ENCODE peak calls at places on chromosomes 2 and 18, in seven cellular contexts. V is GM23338, K is coronary artery, Y is choroid plexus epithelial cell, L is foreskin fibroblast, I is dorsolateral prefrontal cortex, S is fibroblast of villous mesenchyme. R is an unnamed sample.

GRCh38 chr2:144267209-144267608 is 252.7 kb downstream of the ZEB2 start:
- DNase-seq in V (no peak), K (no peak), Y (no peak), L (no peak), I (no peak), S (no peak), R (no peak)

GRCh38 chr2:79982445-79982844 is 322.1 kb downstream of the LRRTM1 start:
- DNase-seq in V (peak), K (no peak), Y (no peak), L (no peak), I (peak), S (no peak), R (no peak)

GRCh38 chr2:181393472-181393871 is 63.7 kb upstream of the ITGA4 start:
- DNase-seq in V (no peak), K (no peak), Y (peak), L (peak), I (no peak), S (peak), R (peak)

GRCh38 chr18:21314721-21315120 is 72.7 kb downstream of the GREB1L start:
- DNase-seq in V (no peak), K (no peak), Y (no peak), L (no peak), I (no peak), S (peak), R (no peak)

GRCh38 chr2:60351802-60352201 is 201.7 kb downstream of the BCL11A start:
- DNase-seq in V (no peak), K (no peak), Y (no peak), L (no peak), I (no peak), S (no peak), R (no peak)

GRCh38 chr2:26541401-26542193 is 63.7 kb upstream of the OTOF start:
- DNase-seq in V (no peak), K (no peak), Y (no peak), L (no peak), I (no peak), S (no peak), R (no peak)

GRCh38 chr18:55085557-55086285 is 126.5 kb upstream of the CCDC68 start:
- DNase-seq in V (no peak), K (no peak), Y (no peak), L (no peak), I (no peak), S (no peak), R (no peak)

GRCh38 chr2:225041871-225042799 is at the start of gene DOCK10:
- DNase-seq in V (peak), K (no peak), Y (peak), L (peak), I (peak), S (peak), R (peak)

GRCh38 chr2:231452799-231453508 is 11.3 kb downstream of the NCL start:
- DNase-seq in V (peak), K (no peak), Y (peak), L (peak), I (no peak), S (no peak), R (peak)

GRCh38 chr18:58996131-58996632 is 131.5 kb downstream of the ZNF532 start:
- DNase-seq in V (no peak), K (no peak), Y (peak), L (peak), I (no peak), S (peak), R (peak)

GRCh38 chr18:79580481-79581171 is 99.0 kb upstream of the CTDP1 start:
- DNase-seq in V (no peak), K (peak), Y (no peak), L (no peak), I (no peak), S (no peak), R (no peak)

GRCh38 chr2:142980246-142981068 is 103.0 kb downstream of the KYNU start:
- DNase-seq in V (peak), K (no peak), Y (peak), L (peak), I (no peak), S (peak), R (peak)

GRCh38 chr2:216694201-216694825 is 1.0 kb downstream of the IGFBP5 start:
- DNase-seq in V (peak), K (peak), Y (peak), L (peak), I (peak), S (peak), R (peak)

GRCh38 chr18:55396267-55396905 is 191.6 kb downstream of the TCF4 start:
- DNase-seq in V (no peak), K (no peak), Y (no peak), L (no peak), I (no peak), S (peak), R (no peak)

GRCh38 chr2:191866675-191867506 is 20.0 kb upstream of the CAVIN2 start:
- DNase-seq in V (no peak), K (no peak), Y (peak), L (peak), I (no peak), S (peak), R (peak)

GRCh38 chr2:205957452-205958154 is 128.4 kb downstream of the INO80D start:
- DNase-seq in V (peak), K (no peak), Y (no peak), L (no peak), I (no peak), S (no peak), R (no peak)

GRCh38 chr2:42752299-42752698 is 11.6 kb downstream of the OXER1 start:
- DNase-seq in V (no peak), K (no peak), Y (no peak), L (no peak), I (no peak), S (no peak), R (no peak)

GRCh38 chr2:105391058-105391627 is 7.7 kb downstream of the FHL2 start:
- DNase-seq in V (no peak), K (peak), Y (peak), L (peak), I (no peak), S (peak), R (peak)

GRCh38 chr2:119405151-119405550 is 26.5 kb upstream of the TMEM37 start:
- DNase-seq in V (no peak), K (no peak), Y (no peak), L (no peak), I (no peak), S (no peak), R (no peak)

GRCh38 chr2:203750669-203751068 is 44.2 kb downstream of the CD28 start:
- DNase-seq in V (no peak), K (no peak), Y (no peak), L (no peak), I (no peak), S (no peak), R (no peak)

GRCh38 chr2:220277445-220277960 is 650.1 kb downstream of the SLC4A3 start:
- DNase-seq in V (no peak), K (peak), Y (peak), L (peak), I (no peak), S (peak), R (peak)

GRCh38 chr2:10523406-10524189 is 75.5 kb upstream of the ODC1 start:
- DNase-seq in V (no peak), K (peak), Y (no peak), L (no peak), I (no peak), S (no peak), R (no peak)

GRCh38 chr2:102313025-102313424 is 1.7 kb downstream of the IL1RL1 start:
- DNase-seq in V (no peak), K (no peak), Y (peak), L (peak), I (no peak), S (peak), R (peak)

GRCh38 chr2:240465268-240465764 is 29.9 kb downstream of the GPC1 start:
- DNase-seq in V (no peak), K (no peak), Y (no peak), L (no peak), I (peak), S (no peak), R (no peak)

GRCh38 chr2:226411727-226412360 is 387.8 kb downstream of the IRS1 start:
- DNase-seq in V (no peak), K (no peak), Y (peak), L (peak), I (no peak), S (no peak), R (no peak)

GRCh38 chr2:211468217-211468616 is 911.8 kb downstream of the CPS1 start:
- DNase-seq in V (no peak), K (no peak), Y (no peak), L (no peak), I (no peak), S (no peak), R (no peak)

GRCh38 chr2:65420712-65421431 is 11.5 kb downstream of the SPRED2 start:
- DNase-seq in V (peak), K (no peak), Y (peak), L (peak), I (no peak), S (peak), R (peak)

GRCh38 chr2:12350821-12351220 is 365.9 kb upstream of the TRIB2 start:
- DNase-seq in V (no peak), K (no peak), Y (no peak), L (peak), I (no peak), S (no peak), R (no peak)

GRCh38 chr2:62306751-62307468 is 111.0 kb downstream of the B3GNT2 start:
- DNase-seq in V (no peak), K (no peak), Y (peak), L (no peak), I (no peak), S (peak), R (peak)

DNA sequence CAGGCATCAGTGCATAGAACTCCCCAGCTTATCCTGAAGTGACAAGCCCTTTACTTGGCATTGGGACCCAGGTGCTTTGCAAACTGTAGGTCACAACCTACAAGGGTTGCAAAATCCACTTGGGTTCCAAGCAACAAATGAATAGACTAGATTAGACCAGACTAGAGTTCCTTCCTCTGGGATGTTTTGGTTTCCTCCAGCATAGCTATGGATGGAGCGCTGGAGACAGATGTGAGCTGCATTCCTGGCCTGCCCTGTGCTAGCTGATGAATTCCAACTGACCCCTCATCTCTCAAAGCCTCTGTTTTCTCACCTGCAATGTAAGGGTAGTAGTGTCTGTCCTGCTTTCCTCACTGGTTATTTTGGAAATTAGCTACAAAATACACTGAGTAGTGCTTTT is 86.2 kb downstream of the NPAS2 start:
- DNase-seq in V (no peak), K (no peak), Y (no peak), L (no peak), I (no peak), S (no peak), R (no peak)
- H3K4me3 ChIP-seq in V (no peak), K (no peak), Y (no peak), L (no peak), I (no peak), S (no peak), R (no peak)

DNA sequence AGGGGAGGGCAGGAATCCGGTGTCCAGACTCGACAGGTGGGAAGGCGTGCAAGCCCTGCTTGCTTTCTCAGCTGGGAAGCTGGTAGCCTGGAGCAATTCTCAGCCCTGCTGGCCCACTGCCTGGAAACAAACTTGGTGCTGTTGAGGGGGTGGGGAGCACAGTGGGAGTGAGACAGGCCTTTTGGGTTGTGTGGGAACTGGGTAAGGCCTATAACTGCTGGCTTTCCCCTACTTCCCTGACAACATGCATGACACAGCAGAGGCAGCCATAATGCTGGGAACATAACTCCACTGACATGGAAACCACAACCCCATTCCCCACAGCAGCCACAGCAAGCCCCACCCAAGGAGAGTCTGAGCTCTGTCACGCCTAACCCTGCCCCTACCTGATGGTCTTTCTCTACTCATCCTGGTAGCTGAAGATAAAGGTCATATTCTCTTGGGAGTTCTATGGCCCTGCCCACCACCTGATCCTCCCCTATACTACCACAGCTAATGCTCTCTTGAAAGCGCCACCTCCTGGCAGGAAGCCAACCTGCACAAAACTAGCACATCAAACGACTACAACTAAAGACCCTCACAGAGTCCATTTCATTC is 122.9 kb upstream of the ACVR1C start:
- DNase-seq in V (peak), K (no peak), Y (peak), L (no peak), I (no peak), S (peak), R (no peak)
- TF ChIP-seq CTCF in V (peak), K (no peak), Y (peak), L (no peak), I (no peak), S (no peak), R (no peak)

GRCh38 chr18:73688851-73689659 is 458.6 kb downstream of the FBXO15 start:
- DNase-seq in V (peak), K (no peak), Y (peak), L (peak), I (no peak), S (peak), R (peak)

GRCh38 chr18:73688161-73688560 is 459.5 kb downstream of the FBXO15 start:
- DNase-seq in V (no peak), K (no peak), Y (no peak), L (no peak), I (no peak), S (no peak), R (no peak)

GRCh38 chr18:73691624-73692023 is 456.0 kb downstream of the FBXO15 start:
- DNase-seq in V (no peak), K (no peak), Y (no peak), L (no peak), I (no peak), S (no peak), R (no peak)

GRCh38 chr18:73691118-73691517 is 456.5 kb downstream of the FBXO15 start:
- DNase-seq in V (no peak), K (no peak), Y (peak), L (peak), I (no peak), S (peak), R (peak)

GRCh38 chr18:73690222-73690621 is 457.4 kb downstream of the FBXO15 start:
- DNase-seq in V (peak), K (no peak), Y (no peak), L (no peak), I (no peak), S (no peak), R (no peak)
- H3K4me3 ChIP-seq in V (no peak), K (no peak), Y (no peak), L (peak), I (no peak), S (no peak), R (no peak)

DNA sequence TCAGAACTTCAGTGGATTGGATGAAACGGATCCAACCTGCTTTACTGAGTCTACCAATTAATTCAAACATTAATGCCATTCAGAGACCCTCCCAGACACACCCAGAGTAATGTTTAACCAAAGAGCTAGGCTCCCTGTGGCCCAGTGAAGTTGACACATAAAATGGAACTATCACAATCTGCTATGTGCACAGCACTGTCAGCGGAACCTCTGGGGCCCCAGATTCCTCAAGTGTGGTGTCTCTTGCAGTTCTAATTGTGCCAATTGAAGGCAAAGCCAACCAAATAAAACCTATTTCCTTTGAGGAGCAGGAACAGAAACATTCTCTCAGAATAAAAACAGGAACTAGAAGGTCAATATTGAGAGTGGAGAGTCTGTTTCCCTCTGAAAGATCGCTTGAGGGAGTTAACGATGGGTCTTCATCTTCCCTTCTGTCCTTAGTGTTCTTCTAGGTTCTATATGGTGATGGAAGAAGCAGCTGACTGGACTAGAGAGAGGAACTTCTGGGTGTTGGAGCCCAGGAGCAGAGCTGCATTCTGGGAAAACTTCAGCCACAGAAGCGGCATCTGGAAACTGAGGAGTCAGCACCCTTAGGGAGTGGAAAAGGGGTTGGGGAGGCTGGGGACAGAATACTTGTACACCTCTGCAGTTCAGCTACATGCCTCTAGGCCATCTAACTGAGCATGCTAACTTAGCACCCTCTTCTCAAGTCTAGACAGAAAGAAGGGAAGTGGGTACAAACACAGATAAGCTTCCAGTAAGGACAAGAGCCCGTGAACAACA is 174.4 kb upstream of the FBXO11 start:
- DNase-seq in V (peak), K (no peak), Y (no peak), L (no peak), I (no peak), S (no peak), R (no peak)
- TF ChIP-seq CTCF in V (no peak), K (no peak), Y (no peak), L (no peak), I (no peak), S (no peak), R (no peak)

DNA sequence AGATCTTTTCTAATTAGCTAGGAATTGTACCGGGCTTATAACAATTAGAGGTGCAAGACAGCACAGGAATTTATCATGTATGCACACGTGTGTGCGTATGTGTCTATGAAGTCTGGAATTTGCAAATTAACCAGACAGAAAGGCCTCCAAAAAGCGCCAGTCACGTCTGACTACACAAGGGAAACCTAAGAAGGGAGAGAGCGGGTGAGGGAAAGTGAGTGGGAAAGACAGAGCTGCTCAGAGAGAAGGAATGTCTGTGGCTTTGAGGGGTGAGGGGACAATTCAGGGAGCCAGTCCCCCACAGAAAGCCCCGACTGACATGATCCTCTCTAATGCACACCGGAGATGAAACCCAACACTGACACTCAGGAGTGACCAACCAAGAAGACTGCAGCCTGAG is 197.7 kb upstream of the SH3BP4 start:
- DNase-seq in V (no peak), K (no peak), Y (no peak), L (no peak), I (no peak), S (no peak), R (no peak)
- H3K4me3 ChIP-seq in V (no peak), K (no peak), Y (no peak), L (no peak), I (no peak), S (no peak), R (no peak)

GRCh38 chr2:24919977-24920812 is at the start of gene ADCY3:
- DNase-seq in V (peak), K (no peak), Y (peak), L (peak), I (no peak), S (peak), R (peak)

GRCh38 chr2:24922556-24922955 is 2.5 kb upstream of the ADCY3 start:
- DNase-seq in V (no peak), K (no peak), Y (no peak), L (no peak), I (no peak), S (no peak), R (no peak)

GRCh38 chr2:24923106-24923505 is 3.1 kb upstream of the ADCY3 start:
- DNase-seq in V (no peak), K (no peak), Y (no peak), L (no peak), I (no peak), S (no peak), R (no peak)

GRCh38 chr2:24919100-24919976 is 699 bp downstream of the ADCY3 start:
- DNase-seq in V (peak), K (no peak), Y (no peak), L (peak), I (no peak), S (peak), R (peak)

DNA sequence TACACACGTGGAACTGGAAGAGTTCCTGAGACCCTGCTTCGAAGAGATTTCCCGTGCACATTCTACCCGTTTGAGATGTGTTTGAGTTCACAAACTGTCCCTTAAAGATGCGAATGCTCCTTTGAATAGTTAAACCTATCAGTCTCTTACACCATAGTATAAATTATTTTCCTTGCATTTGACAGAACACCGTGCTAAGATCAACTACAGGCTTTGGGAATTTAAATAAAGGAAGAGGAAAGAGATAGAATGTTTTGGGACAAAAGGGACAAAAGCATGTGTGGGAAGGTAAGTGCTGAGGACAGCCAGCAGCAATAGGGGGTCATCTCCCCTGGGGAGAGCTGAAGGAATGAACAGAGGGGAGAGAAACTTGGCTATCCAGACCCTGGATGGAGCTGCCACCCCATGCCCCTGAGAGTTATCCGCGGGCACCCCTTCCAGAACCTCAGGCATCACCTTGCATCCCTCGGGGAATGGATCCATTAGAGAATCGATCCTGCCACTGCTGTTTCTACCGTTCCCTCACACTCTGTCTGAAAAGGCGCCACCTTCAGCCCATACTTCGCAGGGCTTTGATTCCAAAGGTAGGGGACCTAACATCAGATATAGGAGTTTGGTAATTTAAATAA is 890 bp upstream of the ADCY3 start:
- DNase-seq in V (peak), K (no peak), Y (no peak), L (no peak), I (no peak), S (no peak), R (no peak)
- TF ChIP-seq CTCF in V (peak), K (no peak), Y (peak), L (peak), I (no peak), S (peak), R (peak)

GRCh38 chr2:86788881-86789686 is 1.6 kb downstream of the CD8A start:
- DNase-seq in V (peak), K (no peak), Y (no peak), L (peak), I (no peak), S (no peak), R (no peak)
- H3K4me3 ChIP-seq in V (peak), K (peak), Y (no peak), L (no peak), I (peak), S (no peak), R (no peak)

GRCh38 chr2:72859831-72860262 is 27.4 kb upstream of the SPR start:
- DNase-seq in V (peak), K (no peak), Y (peak), L (peak), I (peak), S (peak), R (peak)
- TF ChIP-seq CTCF in V (peak), K (peak), Y (peak), L (peak), I (peak), S (peak), R (peak)

GRCh38 chr2:206993964-206994363 is 54.6 kb downstream of the CPO start:
- DNase-seq in V (no peak), K (no peak), Y (peak), L (peak), I (no peak), S (peak), R (peak)
- H3K4me3 ChIP-seq in V (no peak), K (no peak), Y (no peak), L (no peak), I (no peak), S (no peak), R (no peak)

GRCh38 chr18:26279428-26279827 is 53.2 kb downstream of the TAF4B start:
- DNase-seq in V (no peak), K (no peak), Y (no peak), L (no peak), I (no peak), S (no peak), R (no peak)
- TF ChIP-seq CTCF in V (no peak), K (no peak), Y (no peak), L (no peak), I (no peak), S (no peak), R (no peak)

R was measured in cardiac fibroblast.